ENCODE peak calls at places on chromosomes 12 and 14, in seven cellular contexts. One of them, this sample, is unnamed.

GRCh38 chr14:88245321-88245720 is 77.7 kb downstream of the KCNK10 start:
- DNase-seq in K562: no peak
- DNase-seq in SK-N-SH: peak
- DNase-seq in HepG2: no peak
- DNase-seq in GM12891: no peak
- DNase-seq in H1: no peak
- DNase-seq in GM12878: no peak
- DNase-seq in this sample: no peak

GRCh38 chr12:106246891-106247730 is 709 bp downstream of the CKAP4 start:
- DNase-seq in K562: peak
- DNase-seq in SK-N-SH: peak
- DNase-seq in HepG2: no peak
- DNase-seq in GM12891: peak
- DNase-seq in H1: peak
- DNase-seq in GM12878: no peak
- DNase-seq in this sample: peak

GRCh38 chr14:68598621-68599447 is 194.0 kb downstream of the ZFP36L1 start:
- DNase-seq in K562: no peak
- DNase-seq in SK-N-SH: no peak
- DNase-seq in HepG2: peak
- DNase-seq in GM12891: no peak
- DNase-seq in H1: no peak
- DNase-seq in GM12878: no peak
- DNase-seq in this sample: no peak

GRCh38 chr14:58832010-58832409 is 194.2 kb downstream of the DACT1 start:
- DNase-seq in K562: no peak
- DNase-seq in SK-N-SH: peak
- DNase-seq in HepG2: no peak
- DNase-seq in GM12891: no peak
- DNase-seq in H1: no peak
- DNase-seq in GM12878: no peak
- DNase-seq in this sample: no peak

GRCh38 chr12:21774358-21775129 is at the start of gene KCNJ8:
- DNase-seq in K562: peak
- DNase-seq in SK-N-SH: peak
- DNase-seq in HepG2: no peak
- DNase-seq in GM12891: no peak
- DNase-seq in H1: peak
- DNase-seq in GM12878: no peak
- DNase-seq in this sample: no peak

GRCh38 chr12:58916891-58917570 is 3.3 kb downstream of the LRIG3 start:
- DNase-seq in K562: no peak
- DNase-seq in SK-N-SH: no peak
- DNase-seq in HepG2: no peak
- DNase-seq in GM12891: no peak
- DNase-seq in H1: no peak
- DNase-seq in GM12878: no peak
- DNase-seq in this sample: no peak

GRCh38 chr12:4273651-4274395 is at the start of gene CCND2:
- DNase-seq in K562: peak
- DNase-seq in SK-N-SH: peak
- DNase-seq in HepG2: no peak
- DNase-seq in GM12891: peak
- DNase-seq in H1: peak
- DNase-seq in GM12878: peak
- DNase-seq in this sample: peak

GRCh38 chr12:112096070-112096469 is 12.5 kb downstream of the NAA25 start:
- DNase-seq in K562: no peak
- DNase-seq in SK-N-SH: no peak
- DNase-seq in HepG2: no peak
- DNase-seq in GM12891: peak
- DNase-seq in H1: no peak
- DNase-seq in GM12878: peak
- DNase-seq in this sample: no peak

GRCh38 chr12:85441740-85442139 is 161.7 kb downstream of the ALX1 start:
- DNase-seq in K562: no peak
- DNase-seq in SK-N-SH: peak
- DNase-seq in HepG2: peak
- DNase-seq in GM12891: no peak
- DNase-seq in H1: no peak
- DNase-seq in GM12878: no peak
- DNase-seq in this sample: no peak

GRCh38 chr14:66974397-66975025 is 214.7 kb upstream of the GARIN2 start:
- DNase-seq in K562: no peak
- DNase-seq in SK-N-SH: no peak
- DNase-seq in HepG2: no peak
- DNase-seq in GM12891: no peak
- DNase-seq in H1: no peak
- DNase-seq in GM12878: no peak
- DNase-seq in this sample: no peak

GRCh38 chr12:132078190-132078589 is 65.9 kb downstream of the DDX51 start:
- DNase-seq in K562: no peak
- DNase-seq in SK-N-SH: no peak
- DNase-seq in HepG2: no peak
- DNase-seq in GM12891: no peak
- DNase-seq in H1: no peak
- DNase-seq in GM12878: no peak
- DNase-seq in this sample: no peak

GRCh38 chr14:86022031-86022629 is 492.2 kb downstream of the FLRT2 start:
- DNase-seq in K562: no peak
- DNase-seq in SK-N-SH: no peak
- DNase-seq in HepG2: no peak
- DNase-seq in GM12891: no peak
- DNase-seq in H1: no peak
- DNase-seq in GM12878: no peak
- DNase-seq in this sample: no peak

GRCh38 chr14:23321572-23322547 is 603 bp downstream of the PABPN1 start:
- DNase-seq in K562: peak
- DNase-seq in SK-N-SH: peak
- DNase-seq in HepG2: peak
- DNase-seq in GM12891: no peak
- DNase-seq in H1: peak
- DNase-seq in GM12878: no peak
- DNase-seq in this sample: peak

GRCh38 chr12:49470986-49471385 is 67.8 kb upstream of the KCNH3 start:
- DNase-seq in K562: no peak
- DNase-seq in SK-N-SH: no peak
- DNase-seq in HepG2: no peak
- DNase-seq in GM12891: no peak
- DNase-seq in H1: no peak
- DNase-seq in GM12878: no peak
- DNase-seq in this sample: no peak

GRCh38 chr14:74085047-74085637 is 386 bp downstream of the LIN52 start:
- DNase-seq in K562: peak
- DNase-seq in SK-N-SH: peak
- DNase-seq in HepG2: peak
- DNase-seq in GM12891: no peak
- DNase-seq in H1: no peak
- DNase-seq in GM12878: no peak
- DNase-seq in this sample: peak

GRCh38 chr12:119804011-119804641 is 73.0 kb downstream of the CIT start:
- DNase-seq in K562: peak
- DNase-seq in SK-N-SH: peak
- DNase-seq in HepG2: peak
- DNase-seq in GM12891: no peak
- DNase-seq in H1: peak
- DNase-seq in GM12878: no peak
- DNase-seq in this sample: no peak

GRCh38 chr14:105528197-105528858 is 1.9 kb downstream of the TMEM121 start:
- DNase-seq in K562: peak
- DNase-seq in SK-N-SH: peak
- DNase-seq in HepG2: peak
- DNase-seq in GM12891: peak
- DNase-seq in H1: peak
- DNase-seq in GM12878: no peak
- DNase-seq in this sample: peak

GRCh38 chr14:35400707-35401421 is 3.7 kb downstream of the NFKBIA start:
- DNase-seq in K562: no peak
- DNase-seq in SK-N-SH: no peak
- DNase-seq in HepG2: peak
- DNase-seq in GM12891: no peak
- DNase-seq in H1: no peak
- DNase-seq in GM12878: no peak
- DNase-seq in this sample: no peak

GRCh38 chr14:66638688-66639087 is 130.7 kb downstream of the GPHN start:
- DNase-seq in K562: no peak
- DNase-seq in SK-N-SH: no peak
- DNase-seq in HepG2: no peak
- DNase-seq in GM12891: no peak
- DNase-seq in H1: no peak
- DNase-seq in GM12878: no peak
- DNase-seq in this sample: no peak

GRCh38 chr14:66476964-66477363 is 9.2 kb upstream of the CCDC196 start:
- DNase-seq in K562: peak
- DNase-seq in SK-N-SH: peak
- DNase-seq in HepG2: no peak
- DNase-seq in GM12891: no peak
- DNase-seq in H1: no peak
- DNase-seq in GM12878: no peak
- DNase-seq in this sample: no peak

GRCh38 chr14:26963696-26964095 is 365.9 kb upstream of the NOVA1 start:
- DNase-seq in K562: no peak
- DNase-seq in SK-N-SH: no peak
- DNase-seq in HepG2: no peak
- DNase-seq in GM12891: no peak
- DNase-seq in H1: no peak
- DNase-seq in GM12878: no peak
- DNase-seq in this sample: no peak

GRCh38 chr14:26966942-26967341 is 369.1 kb upstream of the NOVA1 start:
- DNase-seq in K562: no peak
- DNase-seq in SK-N-SH: no peak
- DNase-seq in HepG2: no peak
- DNase-seq in GM12891: no peak
- DNase-seq in H1: no peak
- DNase-seq in GM12878: no peak
- DNase-seq in this sample: no peak
- TF ChIP-seq TAF1 in K562: no peak
- TF ChIP-seq TAF1 in SK-N-SH: no peak
- TF ChIP-seq TAF1 in HepG2: no peak
- TF ChIP-seq TAF1 in GM12891: no peak
- TF ChIP-seq TAF1 in H1: no peak
- TF ChIP-seq TAF1 in GM12878: no peak
- TF ChIP-seq TAF1 in this sample: no peak

DNA sequence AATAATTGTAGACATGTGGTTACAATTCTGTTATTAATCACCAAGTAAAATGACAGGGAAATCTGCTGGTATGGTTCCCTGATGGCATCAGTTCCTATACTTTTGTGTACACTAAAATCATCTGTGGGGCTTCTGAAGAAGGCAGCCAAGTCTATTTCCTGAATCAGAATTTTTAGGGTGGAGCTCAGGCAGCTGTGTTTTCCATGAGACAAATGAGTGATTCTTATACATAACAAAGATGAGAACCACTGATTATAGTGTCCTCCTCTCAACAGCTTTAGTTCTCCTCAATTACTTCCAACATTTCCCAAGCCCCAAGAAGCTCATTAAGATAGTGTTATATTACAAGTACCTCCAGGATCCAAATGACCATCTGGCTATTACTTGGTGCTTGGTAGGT is 64.5 kb upstream of the USP44 start:
- DNase-seq in K562: no peak
- DNase-seq in SK-N-SH: no peak
- DNase-seq in HepG2: no peak
- DNase-seq in GM12891: no peak
- DNase-seq in H1: no peak
- DNase-seq in GM12878: no peak
- DNase-seq in this sample: no peak
- TF ChIP-seq POLR2AphosphoS5 in K562: no peak
- TF ChIP-seq POLR2AphosphoS5 in SK-N-SH: no peak
- TF ChIP-seq POLR2AphosphoS5 in HepG2: no peak
- TF ChIP-seq POLR2AphosphoS5 in GM12891: no peak
- TF ChIP-seq POLR2AphosphoS5 in H1: no peak
- TF ChIP-seq POLR2AphosphoS5 in GM12878: no peak
- TF ChIP-seq POLR2AphosphoS5 in this sample: no peak

GRCh38 chr14:77026166-77026929 is 2.2 kb downstream of the IRF2BPL start:
- DNase-seq in K562: no peak
- DNase-seq in SK-N-SH: peak
- DNase-seq in HepG2: no peak
- DNase-seq in GM12891: no peak
- DNase-seq in H1: peak
- DNase-seq in GM12878: no peak
- DNase-seq in this sample: no peak
- TF ChIP-seq TAF1 in K562: no peak
- TF ChIP-seq TAF1 in SK-N-SH: no peak
- TF ChIP-seq TAF1 in HepG2: no peak
- TF ChIP-seq TAF1 in GM12891: no peak
- TF ChIP-seq TAF1 in H1: peak
- TF ChIP-seq TAF1 in GM12878: no peak
- TF ChIP-seq TAF1 in this sample: no peak

DNA sequence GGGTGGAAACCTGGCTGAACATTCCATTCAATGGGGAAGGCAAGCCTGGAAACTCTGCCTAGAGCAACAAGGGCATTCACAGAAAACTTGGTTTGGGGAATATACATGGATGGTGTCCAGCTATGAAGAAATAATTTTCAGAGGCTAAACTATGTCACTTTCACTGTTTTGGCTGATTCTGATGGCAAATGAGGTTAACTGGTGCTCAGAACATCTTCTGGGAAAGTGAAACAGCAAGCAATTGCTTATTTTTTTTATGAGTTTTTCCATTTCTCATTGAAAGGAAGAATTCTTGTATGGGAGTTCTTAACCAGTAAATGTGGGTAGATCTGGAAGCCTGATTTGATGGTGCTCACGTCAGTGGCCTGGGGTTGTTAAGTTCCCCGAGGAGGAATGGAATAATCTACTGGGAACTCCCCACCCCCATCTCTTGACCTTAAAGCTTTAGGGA is 132.8 kb upstream of the BTG1 start:
- DNase-seq in K562: no peak
- DNase-seq in SK-N-SH: no peak
- DNase-seq in HepG2: no peak
- DNase-seq in GM12891: no peak
- DNase-seq in H1: no peak
- DNase-seq in GM12878: no peak
- DNase-seq in this sample: no peak
- TF ChIP-seq POLR2AphosphoS5 in K562: no peak
- TF ChIP-seq POLR2AphosphoS5 in SK-N-SH: no peak
- TF ChIP-seq POLR2AphosphoS5 in HepG2: no peak
- TF ChIP-seq POLR2AphosphoS5 in GM12891: no peak
- TF ChIP-seq POLR2AphosphoS5 in H1: no peak
- TF ChIP-seq POLR2AphosphoS5 in GM12878: no peak
- TF ChIP-seq POLR2AphosphoS5 in this sample: no peak

DNA sequence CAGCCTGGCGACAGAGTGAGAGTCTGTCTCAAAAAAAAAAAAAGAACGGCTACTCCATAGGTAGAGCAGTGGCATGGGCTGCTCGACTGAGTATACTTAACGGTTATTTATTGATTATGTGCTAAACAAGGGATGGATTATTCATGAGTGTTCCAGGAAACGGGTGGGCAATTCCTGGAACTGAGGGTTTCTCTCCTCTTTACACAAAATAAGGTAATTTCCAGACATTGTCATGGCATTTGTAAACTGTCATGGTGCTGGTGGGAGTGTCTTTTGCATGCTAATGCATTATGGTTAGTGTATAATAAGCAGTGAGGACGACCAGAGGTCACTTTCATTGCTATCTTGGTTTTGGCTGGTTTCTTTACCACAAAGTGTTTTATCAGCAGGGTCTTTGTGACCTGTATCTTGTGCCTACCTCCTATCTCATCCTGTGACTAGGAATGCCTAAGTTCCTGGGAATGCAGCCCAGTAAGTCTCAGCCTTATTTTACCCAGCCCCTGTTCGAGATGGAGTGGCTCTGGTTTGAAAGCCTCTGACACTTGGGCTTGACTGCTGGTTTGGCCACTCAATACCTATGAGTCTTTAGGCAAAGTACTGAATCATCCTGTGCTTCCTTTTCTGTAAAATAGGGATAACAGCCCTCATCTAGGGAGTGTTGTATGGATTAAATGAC is 3.2 kb downstream of the DGLUCY start:
- DNase-seq in K562: no peak
- DNase-seq in SK-N-SH: no peak
- DNase-seq in HepG2: no peak
- DNase-seq in GM12891: no peak
- DNase-seq in H1: no peak
- DNase-seq in GM12878: no peak
- DNase-seq in this sample: no peak
- TF ChIP-seq TAF1 in K562: no peak
- TF ChIP-seq TAF1 in SK-N-SH: no peak
- TF ChIP-seq TAF1 in HepG2: no peak
- TF ChIP-seq TAF1 in GM12891: no peak
- TF ChIP-seq TAF1 in H1: no peak
- TF ChIP-seq TAF1 in GM12878: no peak
- TF ChIP-seq TAF1 in this sample: no peak